ENCODE peak calls at places on chromosomes 13 and 19, in ten cellular contexts. B is tibial nerve, M is fibroblast of the aortic adventitia, E is sigmoid colon, Y is right atrium auricular region, K is fibroblast of pulmonary artery, G is hepatocyte, U is neural progenitor cell, S is left lung, I is RWPE2. Z is an unnamed sample.

GRCh38 chr19:3721900-3722442 is 13.8 kb downstream of the TJP3 start:
- DNase-seq in S (no peak), E (no peak), B (no peak), M (no peak), Y (no peak), I (no peak), U (no peak), K (no peak), G (no peak), Z (no peak)

GRCh38 chr13:23456437-23456836 is 22.9 kb upstream of the SACS start:
- DNase-seq in S (no peak), U (no peak), B (no peak), K (no peak), Y (no peak), M (no peak), I (no peak), E (no peak), G (no peak), Z (no peak)

GRCh38 chr13:29454931-29455481 is 140.5 kb downstream of the SLC7A1 start:
- DNase-seq in Y (no peak), S (no peak), I (peak), U (peak), G (no peak), B (no peak), K (no peak), M (no peak), E (no peak), Z (no peak)

GRCh38 chr13:98975822-98976261 is 2.0 kb downstream of the DOCK9 start:
- DNase-seq in B (no peak), I (no peak), U (peak), G (no peak), Y (no peak), E (no peak), K (peak), S (no peak), M (no peak), Z (no peak)

GRCh38 chr13:102598061-102598460 is 1.3 kb downstream of the TPP2 start:
- DNase-seq in S (no peak), G (no peak), E (no peak), K (no peak), M (no peak), U (no peak), B (no peak), Y (no peak), I (no peak), Z (no peak)

GRCh38 chr19:35195822-35196221 is 32.7 kb downstream of the FAM187B start:
- DNase-seq in U (no peak), Y (no peak), I (no peak), B (no peak), G (peak), S (no peak), K (no peak), M (peak), E (no peak), Z (peak)

GRCh38 chr19:11461453-11461852 is 19.4 kb downstream of the ELAVL3 start:
- DNase-seq in M (no peak), I (no peak), Y (no peak), U (no peak), S (no peak), G (no peak), K (no peak), B (no peak), E (no peak), Z (no peak)

GRCh38 chr19:53333071-53333465 is 481 bp upstream of the ZNF845 start:
- DNase-seq in S (peak), E (peak), B (no peak), U (peak), M (no peak), Y (peak), G (peak), K (no peak), I (no peak), Z (no peak)

GRCh38 chr13:111115051-111115840 is at the start of gene ARHGEF7:
- DNase-seq in K (no peak), E (no peak), S (no peak), U (peak), I (no peak), Y (no peak), G (peak), B (no peak), M (no peak), Z (no peak)

GRCh38 chr19:6014551-6015135 is 36.7 kb upstream of the RANBP3 start:
- DNase-seq in S (no peak), G (no peak), I (no peak), Y (no peak), M (no peak), K (no peak), E (peak), U (no peak), B (no peak), Z (no peak)

GRCh38 chr13:59861676-59862075 is 302.1 kb downstream of the DIAPH3 start:
- DNase-seq in I (no peak), K (peak), U (no peak), S (no peak), G (no peak), B (no peak), E (no peak), Y (no peak), M (no peak), Z (no peak)

GRCh38 chr13:34671136-34671535 is 270.9 kb upstream of the NBEA start:
- DNase-seq in E (no peak), U (no peak), M (no peak), S (no peak), I (no peak), K (no peak), B (no peak), Y (peak), G (no peak), Z (no peak)

GRCh38 chr13:42334329-42334706 is 62.4 kb downstream of the AKAP11 start:
- DNase-seq in G (no peak), S (no peak), I (no peak), U (no peak), E (no peak), B (no peak), M (no peak), K (no peak), Y (no peak), Z (no peak)

GRCh38 chr13:95918860-95919259 is 134.3 kb downstream of the UGGT2 start:
- DNase-seq in M (no peak), K (no peak), E (no peak), G (no peak), S (no peak), Y (no peak), U (no peak), I (no peak), B (no peak), Z (no peak)

GRCh38 chr19:56637976-56638555 is 4.9 kb upstream of the SMIM17 start:
- DNase-seq in I (no peak), E (no peak), Y (peak), S (peak), B (no peak), K (peak), G (peak), M (peak), U (peak), Z (peak)

GRCh38 chr19:2974342-2974932 is 2.9 kb upstream of the TLE6 start:
- DNase-seq in U (peak), Y (peak), B (peak), I (no peak), G (peak), K (peak), S (peak), M (peak), E (peak), Z (no peak)

GRCh38 chr13:55661505-55661904 is 1479.2 kb upstream of the PRR20A start:
- DNase-seq in S (no peak), Y (no peak), M (no peak), K (no peak), I (no peak), G (no peak), B (no peak), E (no peak), U (no peak), Z (no peak)

GRCh38 chr13:110555601-110556223 is 5.8 kb downstream of the RAB20 start:
- DNase-seq in I (no peak), B (no peak), Y (no peak), G (peak), K (no peak), U (no peak), S (peak), M (no peak), E (peak), Z (no peak)

GRCh38 chr13:22903925-22904324 is 276.9 kb upstream of the SGCG start:
- DNase-seq in B (no peak), G (no peak), Y (no peak), M (no peak), U (no peak), S (no peak), K (no peak), I (no peak), E (no peak), Z (no peak)

GRCh38 chr13:40403509-40404241 is 262.8 kb downstream of the FOXO1 start:
- DNase-seq in B (no peak), M (no peak), I (no peak), S (no peak), E (no peak), K (no peak), Y (no peak), G (no peak), U (no peak), Z (no peak)

GRCh38 chr19:53422551-53422950 is 9.2 kb upstream of the ZNF761 start:
- DNase-seq in Y (no peak), G (no peak), E (no peak), S (no peak), K (no peak), M (no peak), B (no peak), I (no peak), U (no peak), Z (no peak)

GRCh38 chr19:58361900-58362271 is 665 bp downstream of the ZNF497 start:
- DNase-seq in Y (no peak), I (no peak), G (peak), K (peak), U (no peak), S (peak), B (no peak), M (no peak), E (no peak), Z (no peak)

GRCh38 chr19:44745887-44746600 is 2.5 kb upstream of the BCL3 start:
- DNase-seq in U (no peak), G (no peak), Y (no peak), S (no peak), B (no peak), M (no peak), I (no peak), K (no peak), E (no peak), Z (no peak)
- H3K4me3 ChIP-seq in U (no peak), G (no peak), Y (no peak), S (no peak), B (no peak), M (no peak), I (no peak), K (no peak), E (no peak), Z (no peak)

DNA sequence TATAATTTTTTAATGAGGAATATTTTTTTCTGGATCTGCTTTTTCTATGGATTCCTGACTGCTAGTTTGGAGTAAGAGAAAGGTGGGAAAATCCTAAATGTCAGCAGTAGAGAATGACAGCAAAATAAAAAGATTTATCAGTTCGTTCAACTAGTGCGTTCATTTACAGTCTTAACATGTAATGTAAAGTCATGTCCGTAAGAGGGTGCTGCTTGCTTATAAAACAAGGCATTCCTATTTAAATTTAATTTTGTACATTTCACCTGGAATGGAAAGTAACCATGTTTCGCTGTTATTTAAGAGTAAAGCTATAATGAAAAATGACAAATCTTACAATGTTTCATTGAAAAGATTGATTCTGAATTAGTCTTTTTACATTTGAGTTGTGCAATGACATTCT is 76.6 kb downstream of the ZMYM2 start:
- DNase-seq in B (no peak), G (no peak), I (no peak), M (peak), S (no peak), E (no peak), K (peak), Y (no peak), U (no peak), Z (no peak)
- TF ChIP-seq CTCF in B (no peak), G (peak), I (no peak), M (no peak), S (no peak), E (no peak), K (no peak), Y (no peak), U (no peak), Z (no peak)

GRCh38 chr13:61988810-61989209 is 573.2 kb upstream of the PCDH20 start:
- DNase-seq in S (no peak), E (no peak), M (no peak), K (no peak), U (no peak), B (no peak), I (no peak), Y (no peak), G (no peak), Z (no peak)

GRCh38 chr13:61989984-61990383 is 574.3 kb upstream of the PCDH20 start:
- DNase-seq in Y (no peak), S (no peak), I (no peak), G (no peak), K (no peak), M (no peak), B (no peak), U (no peak), E (no peak), Z (no peak)

DNA sequence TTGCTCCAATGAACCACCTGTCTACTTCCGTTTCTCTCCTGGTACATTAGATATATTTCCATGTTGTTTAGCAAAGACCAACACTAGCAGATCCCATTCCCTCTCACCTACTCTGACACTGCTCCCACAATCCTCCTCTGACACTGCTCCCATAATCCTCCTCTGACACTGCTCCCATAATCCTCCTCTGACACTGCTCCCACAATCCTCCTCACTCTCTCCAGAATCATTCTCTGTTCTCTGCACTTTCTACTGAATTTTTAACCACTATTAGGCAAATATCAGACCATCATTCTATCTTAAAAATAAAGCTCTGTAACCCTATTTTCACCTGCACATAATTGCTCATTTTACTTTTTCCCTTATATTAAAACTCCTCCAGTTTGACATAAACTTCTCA is 578.5 kb upstream of the PCDH20 start:
- DNase-seq in U (no peak), G (no peak), Y (no peak), M (no peak), S (no peak), E (no peak), B (no peak), K (no peak), I (no peak), Z (no peak)
- H3K4me3 ChIP-seq in U (no peak), G (no peak), Y (no peak), M (no peak), S (no peak), E (no peak), B (no peak), K (no peak), I (no peak), Z (no peak)

DNA sequence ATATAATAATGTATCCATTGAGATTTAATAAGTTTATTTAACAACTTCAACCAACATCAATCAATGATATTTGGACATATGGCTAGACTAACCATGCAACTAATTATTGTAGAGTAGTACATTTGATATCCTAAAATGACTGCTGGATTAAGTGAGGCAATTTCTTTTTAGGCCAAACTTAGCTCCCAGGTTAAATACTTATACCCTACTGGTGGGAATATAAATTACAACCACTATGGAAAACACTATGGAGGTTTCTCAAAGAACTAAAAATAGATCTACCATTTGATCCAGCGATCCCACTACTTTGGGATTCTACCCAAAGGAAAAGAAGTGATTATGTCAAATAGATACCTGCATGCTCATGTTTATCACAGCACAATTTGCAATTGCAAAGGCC is 345.8 kb downstream of the RBM26 start:
- DNase-seq in U (no peak), S (no peak), B (no peak), Y (no peak), E (no peak), M (no peak), K (no peak), I (no peak), G (no peak), Z (no peak)
- TF ChIP-seq CTCF in U (peak), S (no peak), B (no peak), Y (no peak), E (no peak), M (no peak), K (no peak), I (peak), G (no peak), Z (no peak)

GRCh38 chr19:8336072-8336569 is 6.9 kb downstream of the KANK3 start:
- DNase-seq in K (no peak), E (no peak), G (no peak), M (no peak), B (no peak), U (peak), Y (no peak), S (no peak), I (no peak), Z (no peak)

GRCh38 chr19:8335343-8336071 is 7.6 kb downstream of the KANK3 start:
- DNase-seq in U (no peak), G (no peak), Y (no peak), B (no peak), M (no peak), K (no peak), E (no peak), I (no peak), S (no peak), Z (no peak)

GRCh38 chr19:8337728-8338127 is 5.3 kb downstream of the KANK3 start:
- DNase-seq in M (no peak), B (no peak), U (no peak), Y (no peak), G (no peak), K (no peak), E (no peak), I (no peak), S (no peak), Z (no peak)

GRCh38 chr19:8334458-8335342 is 8.4 kb downstream of the KANK3 start:
- DNase-seq in K (peak), B (no peak), U (peak), S (peak), Y (no peak), G (peak), M (peak), I (no peak), E (no peak), Z (no peak)

GRCh38 chr19:8336665-8337064 is 6.4 kb downstream of the KANK3 start:
- DNase-seq in Y (no peak), M (no peak), U (no peak), I (no peak), B (no peak), G (no peak), E (no peak), K (no peak), S (no peak), Z (no peak)
- H3K4me3 ChIP-seq in Y (no peak), M (no peak), U (no peak), I (no peak), B (no peak), G (no peak), E (no peak), K (no peak), S (no peak), Z (no peak)